ENCODE peak calls at places on chromosome 15, in six cellular contexts. H, Q, M, I, G and T are unnamed samples. For H3K27me3, the result is how much of the 10 kb centered on the place peaks cover.

GRCh38 chr15:101445562-101446526 is 43.7 kb downstream of the PCSK6 start:
- DNase-seq in H (peak), M (peak), G (no peak), Q (no peak), I (peak), T (no peak)

GRCh38 chr15:66515901-66516322 is 10.8 kb downstream of the ZWILCH start:
- DNase-seq in I (no peak), M (no peak), H (no peak), G (no peak), Q (no peak), T (no peak)

GRCh38 chr15:92663250-92663951 is 7.8 kb upstream of the FAM174B start:
- DNase-seq in G (no peak), H (no peak), I (no peak), Q (no peak), M (no peak), T (no peak)

GRCh38 chr15:66071621-66072295 is 181.8 kb downstream of the MEGF11 start:
- DNase-seq in G (no peak), Q (no peak), M (no peak), H (no peak), I (no peak), T (no peak)

GRCh38 chr15:26974120-26974780 is 3.3 kb downstream of the GABRG3 start:
- DNase-seq in H (no peak), Q (no peak), M (no peak), G (no peak), I (no peak), T (no peak)

GRCh38 chr15:70116317-70116716 is 18.6 kb upstream of the TLE3 start:
- DNase-seq in H (no peak), Q (no peak), I (no peak), M (no peak), G (no peak), T (no peak)

GRCh38 chr15:78156653-78157052 is 7.5 kb downstream of the IDH3A start:
- DNase-seq in I (no peak), H (no peak), G (no peak), Q (no peak), M (no peak), T (no peak)

GRCh38 chr15:68700395-68701123 is 120.1 kb downstream of the ANP32A start:
- DNase-seq in M (peak), I (no peak), Q (peak), H (peak), G (no peak), T (no peak)

GRCh38 chr15:82540984-82541431 is 751 bp upstream of the RPS17 start:
- DNase-seq in Q (peak), G (no peak), H (no peak), I (no peak), M (no peak), T (peak)

GRCh38 chr15:48358229-48358641 is 27.0 kb downstream of the DUT start:
- DNase-seq in I (no peak), M (peak), Q (no peak), H (no peak), G (no peak), T (no peak)

GRCh38 chr15:63494406-63494805 is 10.0 kb upstream of the USP3 start:
- DNase-seq in M (no peak), H (no peak), G (no peak), I (no peak), Q (no peak), T (no peak)

GRCh38 chr15:51318382-51319150 is 19.8 kb downstream of the CYP19A1 start:
- DNase-seq in M (peak), G (no peak), H (no peak), Q (no peak), I (no peak), T (no peak)

GRCh38 chr15:54815546-54815945 is 381.2 kb downstream of the RSL24D1 start:
- DNase-seq in G (no peak), H (no peak), Q (no peak), M (no peak), I (no peak), T (no peak)

GRCh38 chr15:91142097-91142744 is 42.2 kb downstream of the SV2B start:
- DNase-seq in I (no peak), G (no peak), H (no peak), M (no peak), Q (no peak), T (no peak)

GRCh38 chr15:70324001-70324974 is 226.6 kb upstream of the TLE3 start:
- DNase-seq in G (no peak), H (peak), M (no peak), I (no peak), Q (no peak), T (no peak)

GRCh38 chr15:65821070-65821469 is 29.0 kb upstream of the DENND4A start:
- DNase-seq in Q (no peak), M (no peak), I (no peak), G (no peak), H (no peak), T (no peak)

GRCh38 chr15:90845201-90845949 is 23.0 kb upstream of the FURIN start:
- DNase-seq in H (no peak), Q (no peak), M (peak), G (no peak), I (no peak), T (no peak)

GRCh38 chr15:62887113-62887570 is 155.4 kb upstream of the TPM1 start:
- DNase-seq in G (no peak), I (peak), Q (no peak), H (no peak), M (no peak), T (no peak)

GRCh38 chr15:41115088-41115651 is 910 bp downstream of the INO80 start:
- DNase-seq in Q (no peak), I (no peak), H (no peak), M (peak), G (no peak), T (no peak)

GRCh38 chr15:62928242-62928995 is 114.1 kb upstream of the TPM1 start:
- DNase-seq in G (no peak), Q (no peak), H (no peak), I (no peak), M (peak), T (no peak)

GRCh38 chr15:41567870-41568269 is 8.9 kb downstream of the TYRO3 start:
- DNase-seq in M (no peak), Q (no peak), I (no peak), H (no peak), G (no peak), T (no peak)

GRCh38 chr15:90869140-90869541 is 753 bp downstream of the FURIN start:
- DNase-seq in I (no peak), M (no peak), H (no peak), Q (no peak), G (no peak), T (no peak)

GRCh38 chr15:68408971-68409370 is 23.0 kb downstream of the ITGA11 start:
- DNase-seq in M (no peak), Q (no peak), G (no peak), H (no peak), I (no peak), T (no peak)

GRCh38 chr15:101498731-101499480 is 9.4 kb upstream of the PCSK6 start:
- DNase-seq in I (no peak), Q (no peak), G (no peak), M (no peak), H (no peak), T (no peak)

GRCh38 chr15:63372018-63372705 is 9.5 kb downstream of the CA12 start:
- DNase-seq in H (no peak), M (peak), I (peak), Q (no peak), G (no peak), T (no peak)

GRCh38 chr15:34847598-34847997 is 52.2 kb upstream of the ACTC1 start:
- DNase-seq in M (peak), H (no peak), G (no peak), Q (no peak), I (no peak), T (no peak)

GRCh38 chr15:42419369-42419768 is 60.1 kb downstream of the CAPN3 start:
- DNase-seq in G (no peak), M (no peak), Q (no peak), H (no peak), I (no peak), T (no peak)

GRCh38 chr15:33131880-33132279 is 62.6 kb downstream of the FMN1 start:
- DNase-seq in M (no peak), G (no peak), I (no peak), H (no peak), Q (no peak), T (no peak)

GRCh38 chr15:61449306-61449705 is 220.2 kb upstream of the RORA start:
- DNase-seq in G (no peak), H (no peak), I (no peak), M (no peak), Q (no peak), T (no peak)

GRCh38 chr15:88233921-88234320 is 22.6 kb downstream of the NTRK3 start:
- DNase-seq in H (no peak), Q (no peak), G (no peak), M (no peak), I (no peak), T (no peak)

GRCh38 chr15:61661791-61662190 is 398.5 kb downstream of the VPS13C start:
- DNase-seq in H (no peak), Q (no peak), M (no peak), G (no peak), I (no peak), T (no peak)

GRCh38 chr15:34582461-34583357 is 742 bp downstream of the GOLGA8B start:
- DNase-seq in Q (peak), I (no peak), G (no peak), H (no peak), M (peak), T (peak)

GRCh38 chr15:60426870-60427528 is 29.2 kb upstream of the ANXA2 start:
- DNase-seq in M (peak), Q (no peak), H (no peak), I (no peak), G (no peak), T (no peak)

GRCh38 chr15:93378547-93378946 is 289.5 kb upstream of the RGMA start:
- DNase-seq in Q (peak), I (no peak), H (no peak), G (no peak), M (no peak), T (no peak)

GRCh38 chr15:72285927-72286516 is 13.7 kb upstream of the PARP6 start:
- DNase-seq in H (peak), Q (no peak), M (peak), G (no peak), I (no peak), T (peak)

DNA sequence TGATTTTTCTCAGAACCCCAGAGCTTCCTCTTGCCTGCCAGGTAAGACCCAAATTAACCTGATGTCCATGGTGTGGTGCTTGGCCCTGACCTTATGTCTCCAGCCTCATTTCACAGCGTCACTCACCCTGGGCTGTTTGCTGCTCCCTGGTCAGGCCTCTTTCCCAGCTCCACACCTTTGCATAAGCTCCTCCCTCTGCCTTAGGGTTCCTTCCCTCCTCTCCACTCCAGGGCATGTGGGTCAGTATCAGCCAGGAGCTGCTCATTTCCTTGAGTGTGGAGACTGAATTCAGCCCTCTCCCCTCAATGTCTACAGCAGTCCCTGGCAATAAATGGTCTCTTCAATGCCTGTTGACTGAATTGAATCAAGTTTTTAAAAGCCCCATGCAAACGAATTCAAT is 75.6 kb upstream of the ANKRD34C start:
- DNase-seq in M (no peak), H (no peak), G (no peak), I (no peak), Q (no peak), T (no peak)
- H3K27me3 ChIP-seq in M (half or more), H (under half), G (under half), I (under half), Q (under half), T (under half)

GRCh38 chr15:37107071-37107753 is 6.9 kb upstream of the MEIS2 start:
- DNase-seq in G (no peak), H (no peak), I (no peak), M (peak), Q (no peak), T (no peak)
- H3K27me3 ChIP-seq in G (under half), H (under half), I (half or more), M (half or more), Q (under half), T (under half)

GRCh38 chr15:57867970-57868791 is 161.7 kb downstream of the POLR2M start:
- DNase-seq in Q (no peak), I (no peak), H (no peak), M (no peak), G (no peak), T (no peak)

GRCh38 chr15:57861805-57862586 is 155.5 kb downstream of the POLR2M start:
- DNase-seq in H (no peak), G (no peak), M (peak), I (no peak), Q (no peak), T (no peak)

GRCh38 chr15:57862761-57863160 is 156.2 kb downstream of the POLR2M start:
- DNase-seq in M (no peak), G (no peak), I (no peak), Q (no peak), H (no peak), T (no peak)

GRCh38 chr15:57865294-57865693 is 158.8 kb downstream of the POLR2M start:
- DNase-seq in Q (no peak), G (no peak), H (no peak), M (no peak), I (no peak), T (no peak)

DNA sequence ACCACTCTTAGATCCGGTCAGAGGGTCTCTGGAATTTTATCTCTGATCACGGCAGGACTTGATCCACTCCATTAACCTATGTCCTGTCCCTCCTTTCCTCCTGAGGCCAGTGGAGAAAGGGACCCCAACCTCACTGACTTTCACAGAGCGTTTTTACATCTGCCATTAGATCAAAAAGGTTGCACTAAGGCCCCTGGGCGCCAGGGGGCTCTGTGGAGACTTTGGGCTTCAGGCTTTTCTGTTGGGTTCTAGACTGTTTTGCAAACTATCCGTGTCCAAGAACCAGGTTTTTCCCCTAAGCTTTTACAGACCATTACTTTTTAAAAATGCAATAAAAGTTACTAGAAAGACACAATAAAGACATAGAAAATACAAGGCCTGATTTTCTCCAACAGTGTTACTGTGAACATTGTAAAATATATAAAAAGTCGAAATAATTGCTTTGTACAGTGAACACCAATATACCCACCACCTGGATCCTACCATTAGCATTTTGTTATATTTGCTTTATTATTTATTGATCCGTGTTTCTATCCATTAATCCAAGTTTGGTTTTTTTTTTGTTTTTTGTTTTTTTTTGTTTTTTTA is 159.7 kb downstream of the POLR2M start:
- DNase-seq in H (peak), Q (peak), M (peak), I (peak), G (no peak), T (peak)
- H3K27me3 ChIP-seq in H (under half), Q (under half), M (under half), I (under half), G (under half), T (under half)

GRCh38 chr15:80251505-80252280 is at the start of gene CTXND1:
- DNase-seq in G (no peak), M (no peak), Q (peak), I (no peak), H (no peak), T (no peak)
- H3K27me3 ChIP-seq in G (under half), M (half or more), Q (under half), I (under half), H (under half), T (under half)

DNA sequence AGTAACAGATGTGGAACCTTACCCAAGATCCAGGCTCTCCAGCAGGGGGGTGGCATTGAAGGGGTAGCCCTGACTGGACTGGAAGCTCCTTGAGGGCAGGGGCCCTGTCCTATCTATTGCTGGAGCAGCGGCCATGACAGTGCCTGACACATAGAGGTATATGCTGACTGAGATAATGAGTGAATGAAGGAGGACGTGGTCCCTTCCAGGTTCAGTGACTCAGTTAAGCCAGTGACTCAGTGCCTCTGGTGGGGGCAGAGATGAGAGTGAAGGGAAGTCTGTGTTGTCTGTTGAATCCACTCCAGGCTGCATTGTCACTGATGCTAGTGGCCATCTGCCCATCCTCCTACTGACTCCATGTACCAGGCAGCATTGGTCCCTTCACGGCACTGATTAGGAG is 13.0 kb upstream of the CTXND1 start:
- DNase-seq in H (no peak), Q (no peak), I (no peak), M (no peak), G (no peak), T (no peak)
- H3K27me3 ChIP-seq in H (under half), Q (under half), I (under half), M (under half), G (under half), T (under half)